ENCODE peak calls at places on chromosomes 4 and X, in six cellular contexts. D, A, F, Q, B and N are unnamed samples.

GRCh38 chr4:181147421-181147951 is 1095.7 kb upstream of the TENM3 start:
- DNase-seq in Q (no peak), A (no peak), F (no peak), B (no peak), D (no peak), N (no peak)

GRCh38 chr4:140140566-140140965 is 13.4 kb downstream of the MAML3 start:
- DNase-seq in Q (no peak), F (no peak), B (no peak), A (no peak), D (no peak), N (no peak)

GRCh38 chr4:147057631-147057980 is 111.9 kb upstream of the TTC29 start:
- DNase-seq in B (no peak), D (peak), F (no peak), Q (peak), A (no peak), N (peak)

GRCh38 chr4:174398728-174399127 is 115.0 kb downstream of the CEP44 start:
- DNase-seq in Q (peak), D (peak), B (no peak), A (no peak), F (no peak), N (peak)

GRCh38 chr4:163484906-163485305 is 9.6 kb upstream of the TMA16 start:
- DNase-seq in B (peak), D (peak), A (peak), F (peak), Q (peak), N (peak)

GRCh38 chr4:134905061-134905460 is 703.5 kb upstream of the PABPC4L start:
- DNase-seq in A (no peak), B (no peak), D (no peak), F (no peak), Q (no peak), N (no peak)

GRCh38 chrX:71923516-71923915 is 12.9 kb downstream of the NHSL2 start:
- DNase-seq in D (no peak), Q (peak), B (no peak), A (no peak), F (no peak), N (no peak)

GRCh38 chr4:42965326-42965725 is 72.8 kb downstream of the GRXCR1 start:
- DNase-seq in Q (no peak), F (no peak), A (peak), B (no peak), D (no peak), N (no peak)

GRCh38 chr4:174457468-174457867 is 64.8 kb downstream of the HPGD start:
- DNase-seq in A (no peak), Q (no peak), B (no peak), D (no peak), F (no peak), N (no peak)

GRCh38 chr4:188934320-188934975 is 795.2 kb downstream of the TRIML1 start:
- DNase-seq in D (peak), A (no peak), Q (peak), F (no peak), B (no peak), N (peak)

GRCh38 chr4:10079951-10080873 is 36.4 kb downstream of the WDR1 start:
- DNase-seq in Q (no peak), D (no peak), F (no peak), B (no peak), A (no peak), N (no peak)

GRCh38 chr4:108635070-108635655 is 14.8 kb downstream of the RPL34 start:
- DNase-seq in B (no peak), D (peak), A (no peak), Q (peak), F (no peak), N (no peak)

GRCh38 chrX:46551494-46552128 is 6.4 kb upstream of the ZNF674 start:
- DNase-seq in D (peak), Q (peak), A (no peak), B (no peak), F (no peak), N (peak)

GRCh38 chr4:119040711-119041185 is 94.9 kb upstream of the MYOZ2 start:
- DNase-seq in Q (peak), F (no peak), D (peak), B (no peak), A (no peak), N (peak)

GRCh38 chr4:38902695-38903094 is 35.1 kb downstream of the FAM114A1 start:
- DNase-seq in A (peak), F (no peak), B (peak), D (no peak), Q (peak), N (peak)

GRCh38 chrX:18931972-18932371 is 51.9 kb downstream of the PHKA2 start:
- DNase-seq in B (peak), D (peak), Q (peak), F (no peak), A (peak), N (peak)

GRCh38 chr4:108512615-108513505 is 107.5 kb upstream of the RPL34 start:
- DNase-seq in D (peak), A (peak), Q (peak), F (peak), B (peak), N (peak)

GRCh38 chrX:53481093-53481492 is 46.9 kb upstream of the HSD17B10 start:
- DNase-seq in Q (peak), B (no peak), A (no peak), D (peak), F (no peak), N (no peak)

GRCh38 chrX:42934020-42934701 is 156.2 kb upstream of the PPP1R2C start:
- DNase-seq in B (no peak), F (no peak), D (no peak), A (no peak), Q (no peak), N (peak)

GRCh38 chrX:110732274-110732673 is 63.3 kb downstream of the CHRDL1 start:
- DNase-seq in A (no peak), F (no peak), Q (no peak), D (no peak), B (no peak), N (no peak)

GRCh38 chrX:20637351-20637750 is 370.6 kb upstream of the RPS6KA3 start:
- DNase-seq in A (no peak), Q (peak), D (no peak), F (no peak), B (no peak), N (no peak)

GRCh38 chr4:158540125-158540907 is 18.6 kb downstream of the RXFP1 start:
- DNase-seq in A (no peak), F (no peak), Q (no peak), B (no peak), D (no peak), N (no peak)

GRCh38 chr4:156459584-156459983 is 505.9 kb upstream of the CTSO start:
- DNase-seq in F (no peak), D (no peak), A (no peak), B (no peak), Q (no peak), N (no peak)

GRCh38 chrX:153511784-153512500 is 5.5 kb upstream of the ATP2B3 start:
- DNase-seq in B (no peak), A (no peak), D (no peak), Q (no peak), F (no peak), N (no peak)

GRCh38 chr4:118988635-118988972 is 100.0 kb downstream of the SYNPO2 start:
- DNase-seq in D (no peak), F (no peak), Q (no peak), B (no peak), A (no peak), N (no peak)

GRCh38 chr4:6419452-6420028 is 52.9 kb downstream of the PPP2R2C start:
- DNase-seq in F (no peak), D (no peak), A (no peak), B (peak), Q (no peak), N (no peak)

GRCh38 chr4:87270144-87270543 is 49.7 kb upstream of the KLHL8 start:
- DNase-seq in F (no peak), Q (peak), B (peak), D (peak), A (peak), N (peak)

GRCh38 chrX:130098202-130098552 is 12.1 kb downstream of the ELF4 start:
- DNase-seq in B (no peak), F (no peak), A (no peak), Q (no peak), D (no peak), N (no peak)